ENCODE peak calls at places on chromosomes 6 and 20, in five cellular contexts. L is GM04504, V is fibroblast of lung, E is hypothalamus, A is SK-N-SH. M is an unnamed sample.
A peak's percentile ranks its signal among the peaks of the same experiment; 100 is the strongest.

GRCh38 chr20:45320948-45321595 is 13.0 kb upstream of the MATN4 start:
- DNase-seq in L (no peak), V (no peak), E (no peak), A (no peak), M (no peak)

GRCh38 chr6:166360243-166361079 is 18.1 kb upstream of the SFT2D1 start:
- DNase-seq in L (no peak), V (peak; percentile 24), E (no peak), A (no peak), M (no peak)

GRCh38 chr20:7496394-7497111 is 443.7 kb downstream of the HAO1 start:
- DNase-seq in L (no peak), V (peak; percentile 86), E (no peak), A (no peak), M (no peak)

GRCh38 chr20:59690976-59691375 is 86.6 kb downstream of the PHACTR3 start:
- DNase-seq in L (no peak), V (no peak), E (no peak), A (no peak), M (no peak)

GRCh38 chr6:87945181-87945580 is 102.5 kb upstream of the SPACA1 start:
- DNase-seq in L (no peak), V (peak; percentile 7), E (no peak), A (no peak), M (no peak)

GRCh38 chr6:158751192-158751591 is 68.0 kb downstream of the EZR start:
- DNase-seq in L (no peak), V (no peak), E (no peak), A (no peak), M (no peak)

GRCh38 chr20:12882832-12883506 is 125.8 kb upstream of the SPTLC3 start:
- DNase-seq in L (no peak), V (peak; percentile 2), E (no peak), A (no peak), M (no peak)

GRCh38 chr6:106490974-106491373 is 130.5 kb downstream of the CRYBG1 start:
- DNase-seq in L (no peak), V (no peak), E (no peak), A (no peak), M (no peak)

GRCh38 chr6:24228681-24229255 is 102.8 kb downstream of the NRSN1 start:
- DNase-seq in L (peak; percentile 48), V (peak; percentile 60), E (no peak), A (no peak), M (no peak)

GRCh38 chr6:36911946-36912555 is 26.3 kb downstream of the C6orf89 start:
- DNase-seq in L (no peak), V (no peak), E (no peak), A (no peak), M (no peak)

M was measured in midbrain.